ENCODE peak calls at places on chromosomes 6 and 20, in five cellular contexts. J is epithelial cell of proximal tubule, A is HFFc6, P is choroid plexus epithelial cell, V is PC-9. Q is an unnamed sample.

GRCh38 chr20:8394308-8394945 is 262.4 kb downstream of the PLCB1 start:
- DNase-seq in V (no peak), J (no peak), P (peak), A (peak), Q (no peak)

GRCh38 chr20:52482049-52482448 is 290.5 kb upstream of the ZFP64 start:
- DNase-seq in A (no peak), V (no peak), P (no peak), J (no peak), Q (no peak)

GRCh38 chr20:50368813-50369224 is 141.4 kb upstream of the PTPN1 start:
- DNase-seq in P (peak), J (no peak), A (no peak), V (no peak), Q (no peak)

GRCh38 chr20:36362261-36362660 is 56.1 kb downstream of the DLGAP4 start:
- DNase-seq in A (no peak), V (no peak), P (no peak), J (no peak), Q (no peak)

GRCh38 chr6:170107606-170108222 is 183.2 kb downstream of the DLL1 start:
- DNase-seq in J (no peak), V (no peak), P (no peak), A (no peak), Q (no peak)

GRCh38 chr20:48767269-48767960 is 60.4 kb downstream of the PREX1 start:
- DNase-seq in P (no peak), A (no peak), J (no peak), V (no peak), Q (peak)

GRCh38 chr6:108736832-108737231 is 111.4 kb upstream of the ARMC2 start:
- DNase-seq in P (peak), A (peak), V (peak), J (peak), Q (no peak)

GRCh38 chr6:142384455-142385332 is 82.9 kb downstream of the ADGRG6 start:
- DNase-seq in V (no peak), J (no peak), P (peak), A (peak), Q (no peak)

GRCh38 chr20:45087814-45088213 is 13.1 kb downstream of the KCNS1 start:
- DNase-seq in J (no peak), V (peak), A (peak), P (no peak), Q (no peak)

GRCh38 chr6:169780571-169781091 is 29.2 kb downstream of the ERMARD start:
- DNase-seq in V (no peak), J (no peak), A (no peak), P (peak), Q (no peak)

GRCh38 chr6:149271348-149272340 is 45.9 kb upstream of the TAB2 start:
- DNase-seq in J (no peak), V (no peak), P (peak), A (no peak), Q (no peak)

GRCh38 chr20:46631212-46631869 is 19.9 kb downstream of the SLC13A3 start:
- DNase-seq in J (no peak), A (no peak), V (peak), P (peak), Q (no peak)

GRCh38 chr20:45138451-45139300 is 14.4 kb upstream of the WFDC12 start:
- DNase-seq in V (peak), P (peak), J (no peak), A (no peak), Q (no peak)

GRCh38 chr20:8043687-8044278 is 24.2 kb upstream of the TMX4 start:
- DNase-seq in V (peak), P (peak), A (peak), J (peak), Q (no peak)

GRCh38 chr6:30321692-30322388 is 4.9 kb upstream of the TRIM39 start:
- DNase-seq in V (no peak), J (no peak), P (no peak), A (no peak), Q (no peak)

GRCh38 chr6:100269189-100269588 is 195.5 kb downstream of the SIM1 start:
- DNase-seq in J (no peak), P (peak), A (peak), V (no peak), Q (no peak)

GRCh38 chr20:40897177-40897700 is 131.4 kb upstream of the TOP1 start:
- DNase-seq in A (peak), P (peak), J (no peak), V (no peak), Q (no peak)

GRCh38 chr20:44390280-44390679 is 34.8 kb downstream of the HNF4A start:
- DNase-seq in J (no peak), V (no peak), A (no peak), P (no peak), Q (no peak)

GRCh38 chr6:17729223-17730077 is 22.7 kb upstream of the NUP153 start:
- DNase-seq in P (no peak), J (no peak), A (no peak), V (no peak), Q (no peak)

GRCh38 chr6:117404548-117404947 is 21.2 kb downstream of the ROS1 start:
- DNase-seq in P (peak), J (no peak), V (no peak), A (peak), Q (no peak)

GRCh38 chr6:40582892-40583291 is 4.3 kb downstream of the LRFN2 start:
- DNase-seq in V (no peak), P (no peak), J (no peak), A (no peak), Q (no peak)

GRCh38 chr20:49394264-49394663 is 88.2 kb downstream of the KCNB1 start:
- DNase-seq in A (no peak), V (no peak), J (no peak), P (peak), Q (no peak)

GRCh38 chr6:123519191-123519510 is 117.6 kb downstream of the TRDN start:
- DNase-seq in A (no peak), J (no peak), V (no peak), P (no peak), Q (no peak)

GRCh38 chr6:163231356-163232014 is 183.0 kb upstream of the QKI start:
- DNase-seq in V (no peak), A (no peak), J (no peak), P (no peak), Q (no peak)

GRCh38 chr6:54053893-54054391 is 57.3 kb upstream of the MLIP start:
- DNase-seq in A (peak), J (peak), P (peak), V (peak), Q (no peak)

Q was measured in CD8-positive, alpha-beta memory T cell.